ENCODE peak calls at places on chromosomes 7 and 10, in eight cellular contexts. F is fibroblast of mammary gland, P is HL-60, N is left ventricle myocardium inferior, J is IMR-90, Q is spleen, T is GM10248, R is right lobe of liver. Y is an unnamed sample.

GRCh38 chr7:22093936-22094335 is 148.2 kb upstream of the CDCA7L start:
- DNase-seq in F (no peak), P (no peak), N (no peak), J (no peak), Q (no peak), T (no peak), R (no peak), Y (no peak)

GRCh38 chr7:24731313-24731712 is 26.0 kb downstream of the GSDME start:
- DNase-seq in F (no peak), P (no peak), N (no peak), J (no peak), Q (no peak), T (no peak), R (no peak), Y (no peak)

GRCh38 chr7:101543846-101544245 is 85.2 kb downstream of the MYL10 start:
- DNase-seq in F (no peak), P (no peak), N (no peak), J (no peak), Q (no peak), T (no peak), R (no peak), Y (no peak)

GRCh38 chr7:146655928-146656797 is 539.6 kb downstream of the CNTNAP2 start:
- DNase-seq in F (no peak), P (peak), N (no peak), J (no peak), Q (no peak), T (no peak), R (no peak), Y (no peak)

GRCh38 chr7:74289660-74290589 is 718 bp downstream of the CLIP2 start:
- DNase-seq in F (no peak), P (no peak), N (peak), J (no peak), Q (peak), T (no peak), R (no peak), Y (no peak)

GRCh38 chr7:141076377-141076776 is 2.5 kb downstream of the TMEM178B start:
- DNase-seq in F (no peak), P (no peak), N (no peak), J (no peak), Q (no peak), T (no peak), R (no peak), Y (no peak)

GRCh38 chr10:20885678-20886077 is 11.4 kb downstream of the NEBL start:
- DNase-seq in F (peak), P (no peak), N (no peak), J (no peak), Q (no peak), T (no peak), R (no peak), Y (no peak)

GRCh38 chr10:130717088-130717487 is 580.9 kb downstream of the GLRX3 start:
- DNase-seq in F (no peak), P (no peak), N (no peak), J (no peak), Q (no peak), T (no peak), R (no peak), Y (no peak)

GRCh38 chr7:149495785-149496641 is 1.6 kb downstream of the ZNF746 start:
- DNase-seq in F (peak), P (no peak), N (peak), J (peak), Q (no peak), T (no peak), R (peak), Y (no peak)

GRCh38 chr7:116836080-116836479 is 26.3 kb upstream of the CAPZA2 start:
- DNase-seq in F (no peak), P (no peak), N (no peak), J (no peak), Q (no peak), T (no peak), R (no peak), Y (no peak)

GRCh38 chr10:122632561-122632960 is 67.1 kb downstream of the C10orf120 start:
- DNase-seq in F (no peak), P (no peak), N (peak), J (no peak), Q (peak), T (no peak), R (peak), Y (no peak)

GRCh38 chr10:34940436-34940835 is 125.3 kb upstream of the PARD3 start:
- DNase-seq in F (no peak), P (no peak), N (no peak), J (no peak), Q (no peak), T (no peak), R (no peak), Y (no peak)

GRCh38 chr7:80884511-80885195 is 34.2 kb downstream of the SEMA3C start:
- DNase-seq in F (peak), P (no peak), N (no peak), J (peak), Q (no peak), T (no peak), R (no peak), Y (no peak)

GRCh38 chr10:113718974-113719822 is 32.3 kb upstream of the PLEKHS1 start:
- DNase-seq in F (no peak), P (no peak), N (no peak), J (no peak), Q (no peak), T (no peak), R (no peak), Y (no peak)

GRCh38 chr10:49113741-49114141 is 1.6 kb downstream of the VSTM4 start:
- DNase-seq in F (no peak), P (no peak), N (no peak), J (peak), Q (no peak), T (no peak), R (no peak), Y (no peak)

GRCh38 chr10:113980408-113981087 is 63.1 kb upstream of the ADRB1 start:
- DNase-seq in F (no peak), P (no peak), N (no peak), J (no peak), Q (no peak), T (no peak), R (peak), Y (no peak)

GRCh38 chr7:92255308-92255707 is 9.5 kb downstream of the ANKIB1 start:
- DNase-seq in F (peak), P (no peak), N (no peak), J (peak), Q (no peak), T (no peak), R (no peak), Y (no peak)

GRCh38 chr10:14925268-14925667 is 28.6 kb downstream of the DCLRE1C start:
- DNase-seq in F (no peak), P (no peak), N (no peak), J (no peak), Q (no peak), T (no peak), R (no peak), Y (no peak)

GRCh38 chr10:15370212-15370740 is 813 bp downstream of the FAM171A1 start:
- DNase-seq in F (peak), P (no peak), N (peak), J (peak), Q (peak), T (peak), R (no peak), Y (no peak)

GRCh38 chr7:20284398-20285143 is 46.1 kb upstream of the ITGB8 start:
- DNase-seq in F (peak), P (no peak), N (no peak), J (peak), Q (no peak), T (no peak), R (no peak), Y (no peak)

GRCh38 chr7:57867884-57868701 is 418.1 kb downstream of the ZNF716 start:
- DNase-seq in F (no peak), P (no peak), N (peak), J (no peak), Q (peak), T (no peak), R (peak), Y (no peak)

GRCh38 chr7:27750336-27750735 is 10.4 kb downstream of the TAX1BP1 start:
- DNase-seq in F (no peak), P (no peak), N (no peak), J (no peak), Q (no peak), T (no peak), R (no peak), Y (no peak)

GRCh38 chr10:78516741-78517140 is 483.1 kb downstream of the RPS24 start:
- DNase-seq in F (no peak), P (no peak), N (no peak), J (no peak), Q (no peak), T (no peak), R (peak), Y (no peak)

GRCh38 chr7:18064242-18064838 is 36.7 kb upstream of the PRPS1L1 start:
- DNase-seq in F (peak), P (peak), N (no peak), J (no peak), Q (no peak), T (peak), R (no peak), Y (no peak)

GRCh38 chr10:5575482-5576153 is 50.9 kb downstream of the CALML3 start:
- DNase-seq in F (peak), P (no peak), N (no peak), J (peak), Q (peak), T (no peak), R (no peak), Y (no peak)

GRCh38 chr10:119090026-119090808 is 9.6 kb upstream of the EIF3A start:
- DNase-seq in F (no peak), P (no peak), N (no peak), J (no peak), Q (no peak), T (no peak), R (no peak), Y (no peak)

GRCh38 chr10:1070939-1071338 is 14.8 kb downstream of the WDR37 start:
- DNase-seq in F (peak), P (peak), N (no peak), J (peak), Q (no peak), T (no peak), R (no peak), Y (no peak)

GRCh38 chr10:54800677-54801480 is at the start of gene PCDH15:
- DNase-seq in F (peak), P (peak), N (no peak), J (no peak), Q (no peak), T (no peak), R (no peak), Y (no peak)

GRCh38 chr7:155493744-155494538 is 36.0 kb downstream of the EN2 start:
- DNase-seq in F (no peak), P (no peak), N (no peak), J (no peak), Q (no peak), T (no peak), R (no peak), Y (no peak)

GRCh38 chr10:123134915-123135414 is 805 bp upstream of the HMX3 start:
- DNase-seq in F (no peak), P (no peak), N (no peak), J (no peak), Q (no peak), T (peak), R (no peak), Y (no peak)

GRCh38 chr10:106576534-106576933 is 588.0 kb downstream of the SORCS1 start:
- DNase-seq in F (no peak), P (no peak), N (no peak), J (no peak), Q (no peak), T (peak), R (no peak), Y (no peak)

GRCh38 chr7:98286093-98286525 is 4.6 kb downstream of the BRI3 start:
- DNase-seq in F (peak), P (peak), N (peak), J (peak), Q (peak), T (no peak), R (peak), Y (peak)

GRCh38 chr10:15738237-15738928 is 18.7 kb upstream of the ITGA8 start:
- DNase-seq in F (peak), P (no peak), N (no peak), J (no peak), Q (no peak), T (no peak), R (no peak), Y (no peak)

GRCh38 chr10:16519908-16520861 is 1.5 kb downstream of the C1QL3 start:
- DNase-seq in F (no peak), P (no peak), N (no peak), J (no peak), Q (no peak), T (peak), R (no peak), Y (no peak)

GRCh38 chr10:44424298-44424697 is 39.4 kb upstream of the CXCL12 start:
- DNase-seq in F (no peak), P (no peak), N (no peak), J (no peak), Q (no peak), T (peak), R (no peak), Y (no peak)

DNA sequence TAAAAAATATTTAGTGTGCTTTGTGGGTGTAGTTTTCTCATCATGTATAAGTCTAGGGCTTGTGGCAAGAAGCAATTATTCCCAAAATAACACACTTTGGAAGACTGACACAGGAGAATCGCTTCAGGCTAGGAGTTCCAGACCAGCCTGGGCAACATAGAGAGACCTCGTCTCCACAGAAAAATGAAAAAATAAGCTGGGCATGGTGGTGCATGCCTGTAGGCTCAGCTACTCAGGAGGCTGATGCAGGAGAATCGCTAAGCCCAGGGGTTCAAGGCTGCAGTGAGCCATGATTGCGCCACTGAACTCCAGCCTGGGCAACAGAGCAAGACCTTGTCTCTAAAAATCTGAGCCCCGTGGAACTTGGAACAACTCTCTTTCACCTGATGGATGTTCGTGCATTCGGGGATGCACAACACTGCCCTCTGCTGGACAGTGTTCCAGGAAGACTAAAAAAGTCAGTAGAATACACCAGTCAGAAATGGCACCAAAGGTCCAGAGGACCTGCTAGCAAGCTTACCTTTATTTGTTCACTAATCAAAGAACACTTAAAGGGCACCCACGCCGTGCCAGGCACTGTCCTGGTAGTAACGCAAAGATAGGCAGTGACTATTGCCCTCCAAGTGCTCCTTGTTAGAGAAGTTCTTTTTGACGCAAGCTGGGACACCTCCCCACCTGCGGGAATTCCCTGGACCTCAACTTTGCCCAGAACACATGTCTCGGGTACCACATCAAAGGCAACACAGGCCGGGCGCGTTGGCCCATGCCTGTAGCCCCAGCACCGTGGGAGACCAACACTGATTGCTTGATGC is 81.9 kb upstream of the CALN1 start:
- DNase-seq in F (peak), P (peak), N (peak), J (peak), Q (no peak), T (peak), R (peak), Y (no peak)
- TF ChIP-seq CTCF in F (peak), P (peak), N (peak), J (peak), Q (no peak), T (peak), R (peak), Y (peak)

GRCh38 chr7:93817004-93817403 is 73.5 kb downstream of the TFPI2 start:
- DNase-seq in F (no peak), P (no peak), N (no peak), J (no peak), Q (no peak), T (no peak), R (no peak), Y (no peak)
- TF ChIP-seq CTCF in F (no peak), P (no peak), N (no peak), J (no peak), Q (no peak), T (no peak), R (no peak), Y (no peak)

GRCh38 chr10:95741807-95742528 is 14.0 kb upstream of the ENTPD1 start:
- DNase-seq in F (peak), P (no peak), N (no peak), J (peak), Q (no peak), T (peak), R (no peak), Y (no peak)
- TF ChIP-seq CTCF in F (no peak), P (no peak), N (peak), J (peak), Q (no peak), T (peak), R (no peak), Y (no peak)

DNA sequence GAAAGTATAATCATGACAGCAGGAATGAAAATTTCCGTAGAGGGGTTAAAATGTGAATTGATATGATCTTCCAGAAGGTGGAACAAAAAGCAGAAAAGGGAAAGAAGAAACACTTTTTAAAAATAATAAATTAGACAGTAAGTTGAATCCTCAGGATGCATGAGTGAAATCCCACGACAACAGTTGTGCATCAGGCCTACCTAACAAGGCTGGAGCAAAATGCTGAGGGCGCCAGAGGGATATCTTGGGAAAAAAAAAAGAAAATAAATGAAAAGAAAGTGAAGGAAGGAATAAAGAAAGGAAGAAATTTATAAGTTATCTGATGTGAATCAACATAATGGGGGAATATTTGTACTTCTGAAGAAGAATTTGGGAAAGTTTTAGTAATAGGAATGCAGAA is 13.0 kb upstream of the HUS1 start:
- DNase-seq in F (no peak), P (no peak), N (no peak), J (no peak), Q (no peak), T (no peak), R (no peak), Y (no peak)
- TF ChIP-seq CTCF in F (no peak), P (no peak), N (no peak), J (no peak), Q (no peak), T (no peak), R (no peak), Y (no peak)

GRCh38 chr7:107946881-107947280 is 55.9 kb downstream of the DLD start:
- DNase-seq in F (no peak), P (no peak), N (no peak), J (no peak), Q (no peak), T (no peak), R (no peak), Y (no peak)

GRCh38 chr7:107945332-107945731 is 54.3 kb downstream of the DLD start:
- DNase-seq in F (no peak), P (no peak), N (no peak), J (no peak), Q (no peak), T (no peak), R (no peak), Y (no peak)

GRCh38 chr7:107948645-107949442 is 54.1 kb downstream of the LAMB1 start:
- DNase-seq in F (peak), P (no peak), N (no peak), J (peak), Q (no peak), T (no peak), R (no peak), Y (no peak)

GRCh38 chr7:107944776-107945175 is 53.8 kb downstream of the DLD start:
- DNase-seq in F (no peak), P (no peak), N (no peak), J (no peak), Q (no peak), T (no peak), R (no peak), Y (no peak)

DNA sequence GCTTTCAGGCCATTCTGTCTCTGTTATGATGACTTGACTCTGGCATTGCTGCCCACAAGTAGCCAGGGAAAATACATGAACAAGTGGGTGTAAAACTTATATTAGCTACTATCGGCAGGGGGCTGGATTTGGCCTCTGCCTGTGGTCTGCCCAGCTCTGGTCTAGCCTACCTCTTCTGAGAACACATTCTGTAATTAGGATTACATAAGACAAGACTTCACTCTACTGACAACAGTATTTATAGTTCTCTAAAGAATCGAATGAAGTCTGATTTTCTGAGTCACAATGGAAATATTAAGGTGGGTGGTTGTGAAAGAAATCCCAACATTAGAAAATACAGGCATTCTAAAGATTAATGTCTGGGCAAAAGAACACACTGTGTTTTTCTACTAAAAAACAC is 55.5 kb downstream of the DLD start:
- DNase-seq in F (peak), P (no peak), N (no peak), J (peak), Q (no peak), T (no peak), R (no peak), Y (no peak)
- TF ChIP-seq CTCF in F (no peak), P (no peak), N (no peak), J (no peak), Q (no peak), T (no peak), R (no peak), Y (no peak)

GRCh38 chr10:117216611-117217195 is 19.4 kb downstream of the KCNK18 start:
- DNase-seq in F (peak), P (peak), N (peak), J (peak), Q (peak), T (peak), R (peak), Y (peak)
- TF ChIP-seq CTCF in F (peak), P (peak), N (peak), J (peak), Q (peak), T (peak), R (peak), Y (peak)

GRCh38 chr10:47060356-47060755 is 149.1 kb downstream of the PTPN20 start:
- DNase-seq in F (no peak), P (no peak), N (no peak), J (no peak), Q (peak), T (no peak), R (no peak), Y (no peak)

GRCh38 chr10:47063858-47064257 is 152.6 kb downstream of the PTPN20 start:
- DNase-seq in F (no peak), P (no peak), N (no peak), J (no peak), Q (no peak), T (no peak), R (no peak), Y (no peak)

GRCh38 chr10:47061776-47062175 is 150.5 kb downstream of the PTPN20 start:
- DNase-seq in F (no peak), P (no peak), N (no peak), J (no peak), Q (peak), T (no peak), R (no peak), Y (no peak)

GRCh38 chr10:47060993-47061500 is 149.8 kb downstream of the PTPN20 start:
- DNase-seq in F (no peak), P (no peak), N (no peak), J (no peak), Q (no peak), T (no peak), R (no peak), Y (no peak)

DNA sequence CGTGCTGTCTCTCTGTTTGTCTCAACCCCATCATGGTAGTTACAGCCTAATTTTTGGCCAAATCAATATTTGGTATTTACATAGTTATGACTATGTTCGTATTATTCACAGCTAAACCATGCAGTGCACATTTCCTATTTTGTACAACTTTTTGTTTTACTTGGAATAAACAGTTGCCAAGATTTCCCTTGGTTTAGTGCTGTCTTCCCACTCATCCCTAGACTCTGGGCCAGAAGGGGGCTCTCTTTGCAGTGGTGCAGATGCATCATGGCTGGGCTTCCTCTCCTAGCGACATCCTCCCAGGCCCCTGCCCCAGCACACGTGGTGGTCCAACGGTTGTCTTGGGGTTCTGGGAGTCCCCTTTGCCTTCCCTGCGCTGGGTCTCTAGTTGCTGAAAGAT is 151.6 kb downstream of the PTPN20 start:
- DNase-seq in F (peak), P (no peak), N (no peak), J (peak), Q (peak), T (no peak), R (no peak), Y (no peak)
- TF ChIP-seq CTCF in F (peak), P (no peak), N (no peak), J (peak), Q (no peak), T (no peak), R (no peak), Y (no peak)

Y was measured in CD14-positive monocyte.